ENCODE peak calls at places on chromosomes 4 and X, in ten cellular contexts. Z is CD8-positive, alpha-beta T cell; A is SK-N-SH; C is breast epithelium; G is tibial nerve; U is GM23248; E is iPS DF 6.9; K is left lung; R is psoas muscle; B is IMR-90. D is an unnamed sample.

GRCh38 chr4:156294577-156294976 is 340.9 kb upstream of the CTSO start:
- DNase-seq in R (no peak), U (peak), G (no peak), C (no peak), A (peak), Z (no peak), K (no peak), B (peak), E (peak), D (no peak)

GRCh38 chr4:8224596-8225289 is 25.7 kb downstream of the SH3TC1 start:
- DNase-seq in A (no peak), G (no peak), K (no peak), B (no peak), C (no peak), Z (no peak), R (no peak), U (no peak), E (no peak), D (peak)

GRCh38 chr4:68218044-68218443 is 27.4 kb downstream of the TMPRSS11B start:
- DNase-seq in R (no peak), K (no peak), Z (no peak), B (no peak), U (peak), E (no peak), A (no peak), G (no peak), C (no peak), D (no peak)

GRCh38 chrX:41857670-41858069 is 65.7 kb downstream of the CASK start:
- DNase-seq in B (no peak), G (no peak), K (no peak), A (no peak), Z (no peak), E (no peak), R (no peak), C (no peak), U (no peak), D (no peak)

GRCh38 chr4:88705223-88705622 is 7.6 kb upstream of the NAP1L5 start:
- DNase-seq in K (no peak), G (no peak), R (no peak), Z (no peak), E (no peak), C (no peak), A (no peak), B (no peak), U (no peak), D (no peak)

GRCh38 chr4:175290401-175290800 is 372.2 kb downstream of the ADAM29 start:
- DNase-seq in G (no peak), A (no peak), K (no peak), E (no peak), Z (no peak), U (no peak), R (no peak), B (peak), C (no peak), D (no peak)

GRCh38 chr4:39243462-39243861 is 61.1 kb downstream of the WDR19 start:
- DNase-seq in R (no peak), G (no peak), U (no peak), Z (no peak), K (no peak), B (no peak), C (no peak), E (no peak), A (no peak), D (no peak)

GRCh38 chr4:77819409-77819835 is 254 bp upstream of the CNOT6L start:
- DNase-seq in U (peak), E (no peak), C (no peak), B (no peak), Z (no peak), G (peak), R (no peak), A (peak), K (no peak), D (peak)

GRCh38 chr4:41977709-41978108 is 3.8 kb upstream of the DCAF4L1 start:
- DNase-seq in R (no peak), C (no peak), B (peak), G (no peak), U (peak), Z (no peak), K (no peak), E (no peak), A (no peak), D (no peak)

GRCh38 chr4:141247430-141247780 is 26.7 kb downstream of the ZNF330 start:
- DNase-seq in U (peak), K (no peak), A (no peak), R (no peak), G (no peak), Z (no peak), C (no peak), B (no peak), E (no peak), D (no peak)

GRCh38 chr4:166003811-166004210 is 130.8 kb downstream of the TLL1 start:
- DNase-seq in A (no peak), U (no peak), Z (no peak), K (no peak), B (no peak), C (no peak), E (no peak), G (no peak), R (no peak), D (no peak)

GRCh38 chr4:43163101-43163792 is 270.7 kb downstream of the GRXCR1 start:
- DNase-seq in U (no peak), C (no peak), R (no peak), K (no peak), A (no peak), Z (no peak), B (no peak), G (no peak), E (no peak), D (no peak)

GRCh38 chrX:13341491-13342101 is 21.7 kb upstream of the ATXN3L start:
- DNase-seq in E (no peak), R (no peak), B (peak), U (no peak), C (no peak), Z (no peak), G (no peak), K (no peak), A (no peak), D (no peak)

GRCh38 chr4:41339812-41340809 is 83.4 kb downstream of the UCHL1 start:
- DNase-seq in K (no peak), U (peak), B (peak), C (no peak), A (peak), G (no peak), Z (no peak), E (no peak), R (no peak), D (peak)

GRCh38 chr4:44760142-44760898 is 34.0 kb upstream of the GNPDA2 start:
- DNase-seq in A (peak), U (peak), G (no peak), E (no peak), K (no peak), Z (no peak), B (peak), C (no peak), R (no peak), D (no peak)

GRCh38 chrX:150361070-150361776 is 1.9 kb upstream of the MAMLD1 start:
- DNase-seq in E (no peak), U (peak), Z (peak), K (no peak), C (no peak), G (no peak), R (peak), A (peak), B (peak), D (no peak)

GRCh38 chr4:2805712-2806391 is 13.0 kb downstream of the SH3BP2 start:
- DNase-seq in U (no peak), E (no peak), B (no peak), R (peak), A (no peak), K (peak), G (peak), C (no peak), Z (no peak), D (peak)

GRCh38 chrX:73289039-73289438 is 74.4 kb upstream of the NAP1L2 start:
- DNase-seq in U (peak), K (no peak), Z (no peak), E (peak), R (no peak), G (no peak), B (no peak), A (peak), C (no peak), D (no peak)

GRCh38 chrX:20523626-20524312 is 257.1 kb upstream of the RPS6KA3 start:
- DNase-seq in C (no peak), Z (no peak), A (no peak), K (no peak), E (no peak), R (no peak), U (no peak), G (no peak), B (no peak), D (no peak)

GRCh38 chrX:93420090-93420489 is 253.3 kb downstream of the NAP1L3 start:
- DNase-seq in B (no peak), G (no peak), Z (no peak), U (no peak), A (no peak), C (no peak), E (no peak), R (no peak), K (no peak), D (no peak)

GRCh38 chr4:41134581-41134980 is 79.8 kb downstream of the APBB2 start:
- DNase-seq in B (no peak), E (no peak), C (no peak), Z (no peak), A (no peak), G (no peak), U (peak), K (no peak), R (no peak), D (no peak)

GRCh38 chr4:165203541-165204461 is 3.6 kb upstream of the KLHL2 start:
- DNase-seq in E (no peak), B (no peak), K (no peak), G (no peak), U (no peak), Z (no peak), C (no peak), A (no peak), R (no peak), D (no peak)

GRCh38 chrX:16462912-16463311 is 187.0 kb upstream of the S100G start:
- DNase-seq in R (no peak), Z (no peak), U (peak), G (no peak), A (no peak), B (peak), E (no peak), K (no peak), C (no peak), D (no peak)

GRCh38 chr4:155568641-155569040 is 98.0 kb upstream of the GUCY1A1 start:
- DNase-seq in C (no peak), R (no peak), B (no peak), E (no peak), Z (no peak), G (no peak), A (no peak), K (no peak), U (no peak), D (no peak)

GRCh38 chr4:67393699-67394281 is 151.5 kb downstream of the CENPC start:
- DNase-seq in C (no peak), U (peak), Z (no peak), R (no peak), E (no peak), B (peak), K (no peak), A (peak), G (no peak), D (no peak)

GRCh38 chr4:17866790-17867189 is 56.0 kb downstream of the NCAPG start:
- DNase-seq in E (no peak), U (no peak), C (no peak), R (no peak), K (no peak), A (no peak), Z (no peak), B (no peak), G (no peak), D (no peak)

GRCh38 chrX:63458981-63459380 is 107.8 kb upstream of the SPIN4 start:
- DNase-seq in B (no peak), A (no peak), C (no peak), U (no peak), E (no peak), Z (no peak), G (no peak), K (no peak), R (no peak), D (no peak)

GRCh38 chr4:122784261-122784660 is 42.4 kb upstream of the FGF2 start:
- DNase-seq in K (no peak), B (no peak), E (no peak), R (no peak), U (no peak), G (no peak), Z (no peak), C (no peak), A (no peak), D (no peak)

GRCh38 chr4:189035091-189035490 is 895.9 kb downstream of the TRIML1 start:
- DNase-seq in B (no peak), R (no peak), K (no peak), A (no peak), Z (no peak), C (no peak), G (no peak), E (no peak), U (no peak), D (no peak)

GRCh38 chr4:149549911-149550310 is 265.7 kb downstream of the IQCM start:
- DNase-seq in A (no peak), C (no peak), E (peak), K (no peak), U (no peak), Z (no peak), R (no peak), G (no peak), B (no peak), D (no peak)

GRCh38 chrX:31314921-31315320 is 243.1 kb upstream of the FTHL17 start:
- DNase-seq in G (no peak), B (peak), A (no peak), C (no peak), K (no peak), R (no peak), Z (no peak), E (no peak), U (no peak), D (peak)

GRCh38 chr4:134691915-134692314 is 490.3 kb upstream of the PABPC4L start:
- DNase-seq in G (no peak), R (no peak), E (no peak), K (no peak), U (no peak), A (no peak), C (no peak), Z (no peak), B (no peak), D (no peak)

GRCh38 chrX:86910602-86911311 is 606.8 kb upstream of the KLHL4 start:
- DNase-seq in R (no peak), E (no peak), U (no peak), A (no peak), B (no peak), Z (no peak), C (no peak), G (no peak), K (no peak), D (no peak)

GRCh38 chr4:1200425-1201035 is 28.1 kb upstream of the SPON2 start:
- DNase-seq in C (peak), U (peak), K (peak), Z (peak), B (peak), E (no peak), G (peak), R (peak), A (peak), D (peak)

DNA sequence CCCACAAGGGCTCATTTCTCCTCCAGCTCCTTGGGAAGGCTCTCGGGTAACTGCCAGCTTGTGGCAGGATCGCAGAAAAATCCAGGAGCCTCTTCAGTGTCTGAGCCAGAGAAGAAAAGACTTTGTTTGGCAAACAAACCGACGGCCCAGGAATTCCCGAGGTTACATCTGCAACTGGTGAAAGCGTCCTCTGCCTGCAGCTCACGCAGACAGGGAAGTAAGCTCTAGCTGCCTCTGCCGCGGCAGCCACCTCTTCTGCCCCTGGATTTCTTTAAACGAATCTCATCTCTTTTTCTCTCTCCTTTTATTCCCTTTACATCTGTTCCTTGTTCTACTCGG is 289 bp downstream of the DCHS2 start:
- DNase-seq in K (no peak), C (no peak), A (peak), R (no peak), G (no peak), B (peak), U (peak), E (no peak), Z (no peak), D (no peak)
- H3K27ac ChIP-seq in K (no peak), C (no peak), A (no peak), R (no peak), G (no peak), B (no peak), U (no peak), E (no peak), Z (no peak), D (no peak)

DNA sequence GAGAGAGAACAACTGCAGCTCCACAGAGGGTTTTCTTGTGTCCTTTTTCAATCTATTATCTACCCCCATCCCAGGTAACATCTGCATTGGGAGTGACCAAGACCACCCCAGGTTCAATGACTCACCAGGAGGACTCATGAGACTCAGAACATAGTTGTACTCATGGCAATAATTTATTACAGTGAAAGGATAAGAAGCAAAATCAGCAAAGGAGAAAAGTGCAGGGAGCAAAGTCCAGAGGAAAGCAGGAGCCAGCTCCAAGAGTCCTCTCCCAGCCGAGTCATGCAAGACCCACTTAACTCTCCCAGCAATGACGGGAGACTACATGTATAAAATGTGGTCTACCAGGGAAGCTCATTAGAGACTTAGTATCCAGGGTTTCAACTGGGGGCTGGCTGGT is 129.5 kb upstream of the RBPJ start:
- DNase-seq in E (no peak), C (no peak), B (peak), K (no peak), G (no peak), R (no peak), U (no peak), Z (no peak), A (no peak), D (no peak)
- H3K27ac ChIP-seq in E (no peak), C (no peak), B (no peak), K (no peak), G (no peak), R (no peak), U (no peak), Z (no peak), A (no peak), D (no peak)

DNA sequence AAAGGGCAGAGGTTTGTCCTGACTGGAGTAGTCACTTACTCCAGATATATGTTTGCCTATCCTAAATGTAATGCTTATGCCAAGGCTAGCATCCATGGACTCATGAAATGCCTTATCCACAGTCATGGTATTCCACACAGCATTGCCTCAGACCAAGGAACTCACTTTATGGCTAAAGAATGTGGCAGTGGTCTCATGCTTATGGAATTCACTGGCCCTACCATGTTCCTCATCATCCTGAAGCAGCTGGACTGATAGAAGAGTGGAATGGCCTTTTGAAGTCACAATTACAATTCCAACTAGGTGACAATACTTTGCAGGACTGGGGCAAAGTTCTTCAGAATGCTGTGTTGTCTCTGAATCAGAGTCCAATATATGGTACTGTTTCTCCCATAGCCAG is 1014.8 kb downstream of the RAPGEF2 start:
- DNase-seq in K (no peak), U (no peak), G (no peak), R (no peak), C (no peak), Z (no peak), A (no peak), B (no peak), E (no peak), D (no peak)
- H3K27ac ChIP-seq in K (no peak), U (no peak), G (no peak), R (no peak), C (no peak), Z (no peak), A (no peak), B (no peak), E (no peak), D (no peak)

GRCh38 chrX:56764153-56764974 is 35.3 kb downstream of the NBDY start:
- DNase-seq in Z (peak), C (peak), B (peak), K (peak), E (peak), G (no peak), R (peak), U (peak), A (peak), D (peak)
- H3K27ac ChIP-seq in Z (peak), C (peak), B (peak), K (peak), E (no peak), G (no peak), R (peak), U (peak), A (peak), D (no peak)

GRCh38 chrX:47078129-47079043 is at the start of gene RGN:
- DNase-seq in A (peak), U (peak), G (no peak), B (no peak), R (peak), K (no peak), C (no peak), Z (no peak), E (no peak), D (no peak)
- H3K27ac ChIP-seq in A (no peak), U (no peak), G (no peak), B (no peak), R (no peak), K (peak), C (no peak), Z (no peak), E (no peak), D (peak)

GRCh38 chrX:69104756-69105434 is 60.4 kb downstream of the PJA1 start:
- DNase-seq in B (no peak), K (no peak), A (no peak), Z (no peak), C (no peak), G (no peak), E (no peak), U (no peak), R (no peak), D (no peak)

GRCh38 chrX:69109036-69109663 is 56.1 kb downstream of the PJA1 start:
- DNase-seq in C (no peak), E (no peak), U (no peak), B (no peak), K (no peak), Z (no peak), A (no peak), R (no peak), G (no peak), D (no peak)

GRCh38 chrX:69107231-69107739 is 58.0 kb downstream of the PJA1 start:
- DNase-seq in U (no peak), B (no peak), G (no peak), R (no peak), E (peak), Z (no peak), C (no peak), K (peak), A (no peak), D (no peak)

GRCh38 chrX:69109706-69110635 is 55.3 kb downstream of the PJA1 start:
- DNase-seq in E (no peak), B (peak), R (no peak), U (peak), Z (no peak), K (no peak), C (peak), A (no peak), G (peak), D (no peak)

DNA sequence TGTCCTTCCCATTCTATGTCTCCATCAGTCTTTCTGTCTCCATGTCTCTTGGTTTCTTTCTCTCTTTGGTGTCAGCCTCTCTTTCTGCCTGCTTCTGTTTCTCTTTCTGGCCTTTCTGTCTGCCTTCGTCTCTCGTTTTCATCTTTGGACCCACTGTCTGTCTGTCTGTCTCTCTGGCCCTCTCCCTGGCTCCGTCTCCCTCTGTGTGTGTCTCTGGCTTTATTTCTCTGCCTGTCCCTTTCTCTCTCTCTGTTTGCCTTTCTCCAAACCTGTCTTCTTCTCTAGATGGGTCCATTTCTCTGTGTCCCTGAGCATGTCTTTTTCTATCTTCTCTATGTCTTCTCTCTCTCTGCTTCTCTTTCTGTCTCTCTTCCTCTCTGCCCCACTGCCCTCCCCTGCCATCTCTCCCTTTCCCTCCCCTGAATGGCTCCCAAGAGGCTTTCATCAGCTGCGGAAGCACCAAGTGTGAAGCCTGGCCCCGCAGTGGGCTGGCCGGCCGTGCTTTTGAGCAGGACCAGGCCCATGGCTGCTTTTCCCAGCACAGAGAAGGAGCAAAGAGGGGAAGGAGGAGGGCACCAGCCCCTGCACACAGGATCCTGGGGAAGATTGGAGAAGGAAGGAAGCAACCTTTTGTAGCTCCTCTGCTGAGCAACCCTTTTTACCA is 57.4 kb downstream of the PJA1 start:
- DNase-seq in C (no peak), G (no peak), K (no peak), E (no peak), Z (no peak), U (no peak), R (no peak), B (no peak), A (no peak), D (no peak)
- H3K27ac ChIP-seq in C (no peak), G (no peak), K (no peak), E (no peak), Z (no peak), U (no peak), R (no peak), B (no peak), A (no peak), D (no peak)

D was measured in heart right ventricle.